ENCODE peak calls at places on chromosomes 2 and 18, in four cellular contexts. One of them, this sample, is unnamed.

GRCh38 chr2:9378433-9379371 is 44.6 kb downstream of the ITGB1BP1 start:
- DNase-seq in WTC11: no peak
- DNase-seq in suprapubic skin: peak; percentile 86
- DNase-seq in lower leg skin: peak; percentile 93
- DNase-seq in this sample: no peak

GRCh38 chr18:58056847-58057246 is 12.8 kb downstream of the NEDD4L start:
- DNase-seq in WTC11: no peak
- DNase-seq in suprapubic skin: no peak
- DNase-seq in lower leg skin: peak; percentile 1
- DNase-seq in this sample: no peak

GRCh38 chr2:163467206-163467605 is 268.6 kb downstream of the FIGN start:
- DNase-seq in WTC11: no peak
- DNase-seq in suprapubic skin: no peak
- DNase-seq in lower leg skin: no peak
- DNase-seq in this sample: no peak

GRCh38 chr18:13435596-13436333 is 217.2 kb downstream of the LDLRAD4 start:
- DNase-seq in WTC11: no peak
- DNase-seq in suprapubic skin: no peak
- DNase-seq in lower leg skin: no peak
- DNase-seq in this sample: no peak

GRCh38 chr18:65754121-65754520 is 3.3 kb downstream of the CDH7 start:
- DNase-seq in WTC11: no peak
- DNase-seq in suprapubic skin: no peak
- DNase-seq in lower leg skin: no peak
- DNase-seq in this sample: no peak

GRCh38 chr2:120703330-120703994 is 32.2 kb upstream of the GLI2 start:
- DNase-seq in WTC11: no peak
- DNase-seq in suprapubic skin: peak; percentile 13
- DNase-seq in lower leg skin: no peak
- DNase-seq in this sample: no peak

GRCh38 chr2:140804682-140805235 is 1326.1 kb downstream of the LRP1B start:
- DNase-seq in WTC11: no peak
- DNase-seq in suprapubic skin: no peak
- DNase-seq in lower leg skin: no peak
- DNase-seq in this sample: no peak

GRCh38 chr18:812123-812672 is at the start of gene YES1:
- DNase-seq in WTC11: peak; percentile 83
- DNase-seq in suprapubic skin: peak; percentile 93
- DNase-seq in lower leg skin: peak; percentile 96
- DNase-seq in this sample: no peak

GRCh38 chr2:28619213-28620196 is 123.6 kb downstream of the PLB1 start:
- DNase-seq in WTC11: no peak
- DNase-seq in suprapubic skin: no peak
- DNase-seq in lower leg skin: no peak
- DNase-seq in this sample: no peak

GRCh38 chr2:233264667-233265066 is 13.2 kb downstream of the ATG16L1 start:
- DNase-seq in WTC11: no peak
- DNase-seq in suprapubic skin: no peak
- DNase-seq in lower leg skin: no peak
- DNase-seq in this sample: no peak

GRCh38 chr2:121648206-121648605 is 1.1 kb downstream of the CLASP1 start:
- DNase-seq in WTC11: no peak
- DNase-seq in suprapubic skin: no peak
- DNase-seq in lower leg skin: no peak
- DNase-seq in this sample: no peak

GRCh38 chr2:31256611-31257382 is 22.8 kb downstream of the EHD3 start:
- DNase-seq in WTC11: peak; percentile 25
- DNase-seq in suprapubic skin: no peak
- DNase-seq in lower leg skin: no peak
- DNase-seq in this sample: no peak

GRCh38 chr2:23532311-23533013 is 147.5 kb downstream of the KLHL29 start:
- DNase-seq in WTC11: no peak
- DNase-seq in suprapubic skin: no peak
- DNase-seq in lower leg skin: no peak
- DNase-seq in this sample: no peak

GRCh38 chr2:216188268-216188850 is 79.2 kb downstream of the XRCC5 start:
- DNase-seq in WTC11: no peak
- DNase-seq in suprapubic skin: no peak
- DNase-seq in lower leg skin: no peak
- DNase-seq in this sample: no peak

GRCh38 chr18:73318732-73319479 is 451.1 kb upstream of the NETO1 start:
- DNase-seq in WTC11: no peak
- DNase-seq in suprapubic skin: no peak
- DNase-seq in lower leg skin: no peak
- DNase-seq in this sample: no peak

GRCh38 chr2:195710407-195710806 is 53.4 kb downstream of the SLC39A10 start:
- DNase-seq in WTC11: no peak
- DNase-seq in suprapubic skin: no peak
- DNase-seq in lower leg skin: no peak
- DNase-seq in this sample: no peak

GRCh38 chr2:232348936-232349335 is 29.6 kb upstream of the ALPP start:
- DNase-seq in WTC11: peak; percentile 8
- DNase-seq in suprapubic skin: peak; percentile 37
- DNase-seq in lower leg skin: no peak
- DNase-seq in this sample: peak; percentile 30

GRCh38 chr2:55961318-55961911 is 37.8 kb upstream of the EFEMP1 start:
- DNase-seq in WTC11: no peak
- DNase-seq in suprapubic skin: no peak
- DNase-seq in lower leg skin: no peak
- DNase-seq in this sample: no peak

GRCh38 chr2:98263362-98263761 is 82.9 kb upstream of the CNGA3 start:
- DNase-seq in WTC11: no peak
- DNase-seq in suprapubic skin: no peak
- DNase-seq in lower leg skin: no peak
- DNase-seq in this sample: no peak

GRCh38 chr2:98269830-98270229 is 76.4 kb upstream of the CNGA3 start:
- DNase-seq in WTC11: no peak
- DNase-seq in suprapubic skin: no peak
- DNase-seq in lower leg skin: no peak
- DNase-seq in this sample: no peak

DNA sequence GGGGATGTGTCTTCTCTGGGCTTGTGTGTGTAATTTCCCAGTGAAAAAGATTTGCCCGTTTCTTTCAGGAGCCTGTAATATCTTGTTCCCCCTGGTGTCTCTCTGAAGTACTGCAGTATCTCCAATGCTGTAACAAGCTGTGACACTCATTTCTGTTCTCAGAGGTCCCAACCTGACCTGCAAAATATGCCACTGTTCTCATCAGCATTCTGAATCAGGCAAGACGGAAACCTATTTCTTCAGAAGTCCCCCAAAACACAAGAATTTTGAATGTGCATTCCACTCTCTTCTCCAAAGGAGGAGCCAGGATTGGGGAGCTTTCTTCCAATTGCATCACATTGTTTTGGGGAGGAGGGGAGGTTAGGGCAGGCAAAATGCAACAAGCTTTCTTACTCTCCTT is 77.0 kb upstream of the CNGA3 start:
- DNase-seq in WTC11: no peak
- DNase-seq in suprapubic skin: no peak
- DNase-seq in lower leg skin: no peak
- DNase-seq in this sample: no peak
- TF ChIP-seq CTCF in WTC11: peak; percentile 62
- TF ChIP-seq CTCF in suprapubic skin: peak; percentile 71
- TF ChIP-seq CTCF in lower leg skin: no peak
- TF ChIP-seq CTCF in this sample: peak; percentile 82

GRCh38 chr2:118242216-118242615 is 153.9 kb downstream of the INSIG2 start:
- DNase-seq in WTC11: no peak
- DNase-seq in suprapubic skin: no peak
- DNase-seq in lower leg skin: no peak
- DNase-seq in this sample: no peak

GRCh38 chr2:118240276-118240675 is 152.0 kb downstream of the INSIG2 start:
- DNase-seq in WTC11: no peak
- DNase-seq in suprapubic skin: no peak
- DNase-seq in lower leg skin: no peak
- DNase-seq in this sample: no peak

GRCh38 chr2:118241128-118241527 is 152.9 kb downstream of the INSIG2 start:
- DNase-seq in WTC11: no peak
- DNase-seq in suprapubic skin: no peak
- DNase-seq in lower leg skin: no peak
- DNase-seq in this sample: no peak

GRCh38 chr2:118239284-118239683 is 151.0 kb downstream of the INSIG2 start:
- DNase-seq in WTC11: no peak
- DNase-seq in suprapubic skin: no peak
- DNase-seq in lower leg skin: no peak
- DNase-seq in this sample: no peak

DNA sequence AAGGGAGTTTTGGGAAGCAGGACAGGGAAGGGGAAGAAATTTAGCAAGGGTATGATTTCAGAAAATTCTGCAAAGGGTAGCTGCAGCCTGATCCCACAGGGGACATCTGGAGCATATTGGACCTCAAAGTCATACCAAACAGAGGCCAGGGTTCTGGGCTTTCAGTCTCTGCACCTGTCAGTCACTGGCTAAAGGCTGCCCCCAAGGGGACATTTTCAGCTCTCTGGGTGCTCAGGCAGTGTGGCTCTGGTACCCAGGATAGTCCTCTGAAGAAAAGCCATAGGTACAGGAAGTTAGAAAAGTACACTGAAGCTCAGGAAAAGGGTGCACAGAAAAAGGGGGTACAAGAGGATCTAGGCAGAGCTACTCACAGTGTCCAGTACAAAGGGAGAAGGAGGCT is 149.2 kb downstream of the INSIG2 start:
- DNase-seq in WTC11: peak; percentile 26
- DNase-seq in suprapubic skin: no peak
- DNase-seq in lower leg skin: no peak
- DNase-seq in this sample: no peak
- TF ChIP-seq CTCF in WTC11: no peak
- TF ChIP-seq CTCF in suprapubic skin: no peak
- TF ChIP-seq CTCF in lower leg skin: no peak
- TF ChIP-seq CTCF in this sample: no peak

DNA sequence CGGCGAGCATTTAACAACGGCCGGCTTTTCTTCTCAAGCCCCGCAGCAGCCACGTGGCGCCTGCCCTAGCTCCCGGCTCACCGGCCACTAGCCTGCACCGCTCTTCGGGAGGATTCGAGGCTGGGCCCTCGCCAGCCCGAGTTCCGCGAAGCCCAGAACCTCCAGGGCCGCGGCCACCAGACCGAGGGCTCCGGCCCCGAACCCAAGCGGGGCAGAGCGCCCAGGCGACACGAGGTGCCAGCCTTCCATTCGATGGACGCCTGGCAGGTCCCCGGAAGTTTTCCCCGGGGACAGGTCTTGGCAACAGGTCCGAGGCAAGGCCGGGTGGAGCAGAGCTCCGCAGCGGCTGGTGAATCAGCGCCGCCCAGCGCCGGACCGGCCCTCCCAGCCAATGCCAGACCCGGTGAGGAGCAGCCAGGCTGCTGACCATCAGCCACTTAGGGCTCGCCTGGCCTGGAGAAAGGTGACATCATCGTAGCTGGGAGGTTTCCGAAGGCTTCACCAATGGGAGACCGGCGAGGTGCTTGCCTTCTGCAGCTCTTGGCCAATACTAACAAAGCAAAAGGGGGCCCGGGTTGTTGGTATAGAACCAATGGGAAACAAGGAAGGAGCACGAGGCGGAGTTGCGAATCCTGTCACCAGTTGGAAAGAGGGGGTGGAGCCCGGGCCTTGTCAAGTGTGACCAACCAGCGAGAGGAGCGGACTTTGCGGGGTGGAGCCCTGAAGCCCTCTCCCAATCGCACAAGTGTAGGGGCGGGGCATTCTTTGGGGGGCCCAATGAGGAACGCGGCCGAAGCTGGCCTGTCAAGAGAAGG is 467 bp upstream of the MXD1 start:
- DNase-seq in WTC11: peak; percentile 100
- DNase-seq in suprapubic skin: peak; percentile 100
- DNase-seq in lower leg skin: peak; percentile 100
- DNase-seq in this sample: peak; percentile 100
- TF ChIP-seq CTCF in WTC11: no peak
- TF ChIP-seq CTCF in suprapubic skin: no peak
- TF ChIP-seq CTCF in lower leg skin: peak; percentile 53
- TF ChIP-seq CTCF in this sample: no peak

GRCh38 chr18:56256659-56257058 is 381.7 kb downstream of the TXNL1 start:
- DNase-seq in WTC11: no peak
- DNase-seq in suprapubic skin: no peak
- DNase-seq in lower leg skin: no peak
- DNase-seq in this sample: no peak

GRCh38 chr18:56252456-56252855 is 385.9 kb downstream of the TXNL1 start:
- DNase-seq in WTC11: no peak
- DNase-seq in suprapubic skin: no peak
- DNase-seq in lower leg skin: no peak
- DNase-seq in this sample: no peak

GRCh38 chr18:56258178-56258577 is 380.2 kb downstream of the TXNL1 start:
- DNase-seq in WTC11: no peak
- DNase-seq in suprapubic skin: no peak
- DNase-seq in lower leg skin: no peak
- DNase-seq in this sample: no peak

GRCh38 chr18:56255381-56255780 is 383.0 kb downstream of the TXNL1 start:
- DNase-seq in WTC11: no peak
- DNase-seq in suprapubic skin: no peak
- DNase-seq in lower leg skin: no peak
- DNase-seq in this sample: no peak

DNA sequence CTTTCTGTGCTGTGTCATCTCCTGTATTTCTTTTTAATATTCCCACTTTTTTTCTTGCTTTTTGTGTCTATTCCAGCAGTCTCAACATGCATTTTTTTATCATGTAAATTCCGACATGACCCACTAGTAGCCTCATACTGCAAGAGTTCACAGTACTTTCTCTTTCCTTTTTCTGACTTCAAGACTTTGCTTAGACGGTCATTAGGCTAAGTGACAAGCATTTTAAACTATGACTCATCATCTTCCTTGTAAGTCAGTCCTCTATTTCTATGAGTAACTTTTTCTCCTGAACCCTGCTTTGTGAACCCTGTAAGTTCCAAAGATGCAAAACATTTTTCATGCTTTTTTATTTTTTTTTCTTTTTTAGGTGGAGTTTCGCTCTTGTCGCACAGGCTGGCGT is 381.2 kb downstream of the TXNL1 start:
- DNase-seq in WTC11: no peak
- DNase-seq in suprapubic skin: no peak
- DNase-seq in lower leg skin: no peak
- DNase-seq in this sample: no peak
- TF ChIP-seq CTCF in WTC11: no peak
- TF ChIP-seq CTCF in suprapubic skin: no peak
- TF ChIP-seq CTCF in lower leg skin: no peak
- TF ChIP-seq CTCF in this sample: no peak

DNA sequence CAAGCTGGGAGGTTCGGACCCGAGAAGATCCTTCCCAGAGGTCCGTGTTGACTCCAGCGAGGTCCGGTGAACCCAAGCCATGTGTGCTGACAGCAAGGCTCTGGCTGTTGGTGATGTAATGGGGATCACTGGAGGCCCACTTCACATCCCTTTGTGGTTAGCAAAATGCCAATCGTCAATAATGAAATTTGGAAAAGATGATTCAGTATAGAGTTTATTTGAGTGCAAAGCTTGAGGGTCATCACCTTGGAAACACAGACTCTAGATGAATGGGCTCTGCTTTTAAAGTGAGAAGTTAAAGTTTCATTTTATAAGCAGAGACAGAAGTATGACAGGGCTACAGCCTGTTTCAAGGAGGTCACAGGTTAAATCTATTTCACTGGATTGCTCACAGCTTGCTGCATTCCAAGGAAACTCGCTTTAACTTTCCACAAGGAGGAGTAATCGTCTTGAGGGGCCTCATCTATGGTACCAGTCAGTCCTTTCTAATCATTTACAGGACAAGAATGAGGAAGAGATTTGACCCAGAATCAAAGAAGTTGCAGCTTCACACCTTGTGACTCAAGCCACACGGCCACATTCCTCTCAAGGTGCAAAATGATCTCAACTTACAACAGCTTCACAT is 140.5 kb downstream of the TPO start:
- DNase-seq in WTC11: no peak
- DNase-seq in suprapubic skin: peak; percentile 32
- DNase-seq in lower leg skin: no peak
- DNase-seq in this sample: no peak
- TF ChIP-seq CTCF in WTC11: no peak
- TF ChIP-seq CTCF in suprapubic skin: no peak
- TF ChIP-seq CTCF in lower leg skin: no peak
- TF ChIP-seq CTCF in this sample: no peak

This sample was measured in CD14-positive monocyte.